ENCODE peak calls at places on chromosome 12, in seven cellular contexts. J is HCT116, O is HepG2, C is K562, L is Panc1, W is GM23338, N is GM12878. H is an unnamed sample.

GRCh38 chr12:77751939-77752338 is 78.8 kb upstream of the NAV3 start:
- DNase-seq in J (no peak), C (no peak), L (no peak), O (no peak), N (no peak), W (no peak), H (no peak)

GRCh38 chr12:121279507-121279915 is 17.0 kb downstream of the CAMKK2 start:
- DNase-seq in J (no peak), L (no peak), C (peak), O (no peak), W (no peak), N (no peak), H (no peak)

GRCh38 chr12:106498056-106498455 is 84.7 kb upstream of the RFX4 start:
- DNase-seq in L (no peak), C (no peak), O (no peak), N (no peak), J (no peak), W (no peak), H (peak)

GRCh38 chr12:53613821-53614220 is 12.4 kb downstream of the ATF7 start:
- DNase-seq in L (no peak), O (no peak), W (no peak), C (no peak), J (no peak), N (no peak), H (no peak)

GRCh38 chr12:85866929-85867776 is 6.9 kb upstream of the NTS start:
- DNase-seq in J (peak), O (peak), C (peak), N (no peak), W (peak), L (peak), H (peak)

GRCh38 chr12:52037248-52037861 is 13.9 kb upstream of the NR4A1 start:
- DNase-seq in C (peak), J (no peak), W (peak), L (no peak), O (no peak), N (no peak), H (no peak)

GRCh38 chr12:45131506-45131905 is 80.6 kb upstream of the DBX2 start:
- DNase-seq in J (no peak), N (no peak), O (no peak), L (no peak), C (no peak), W (no peak), H (peak)

GRCh38 chr12:52965337-52965731 is 16.4 kb downstream of the KRT18 start:
- DNase-seq in J (no peak), C (no peak), N (no peak), L (no peak), W (peak), O (no peak), H (no peak)

GRCh38 chr12:27924350-27925140 is 48.0 kb downstream of the PTHLH start:
- DNase-seq in L (no peak), J (no peak), N (no peak), W (no peak), O (no peak), C (no peak), H (no peak)

GRCh38 chr12:84779169-84779568 is 133.4 kb downstream of the SLC6A15 start:
- DNase-seq in N (no peak), W (peak), O (no peak), C (no peak), J (no peak), L (no peak), H (no peak)

GRCh38 chr12:104684884-104685283 is 228.1 kb downstream of the CHST11 start:
- DNase-seq in O (no peak), W (no peak), J (no peak), N (no peak), L (no peak), C (no peak), H (no peak)

GRCh38 chr12:65300679-65301349 is 22.3 kb downstream of the MSRB3 start:
- DNase-seq in C (peak), W (peak), J (peak), L (no peak), N (no peak), O (peak), H (no peak)

GRCh38 chr12:68565391-68565903 is 45.3 kb upstream of the RAP1B start:
- DNase-seq in O (no peak), C (no peak), L (peak), J (no peak), W (no peak), N (no peak), H (no peak)
- TF ChIP-seq POLR2AphosphoS5 in O (no peak), C (no peak), L (peak), J (no peak), W (no peak), N (no peak), H (no peak)

GRCh38 chr12:66428261-66428660 is 126.0 kb downstream of the HELB start:
- DNase-seq in W (no peak), L (no peak), C (no peak), O (no peak), J (no peak), N (no peak), H (no peak)

GRCh38 chr12:66423290-66423689 is 121.0 kb downstream of the HELB start:
- DNase-seq in L (no peak), C (no peak), N (no peak), J (no peak), W (peak), O (no peak), H (no peak)

GRCh38 chr12:66426696-66427095 is 124.4 kb downstream of the HELB start:
- DNase-seq in L (no peak), J (no peak), W (peak), O (no peak), N (no peak), C (no peak), H (no peak)
- TF ChIP-seq REST in L (no peak), J (no peak), W (no peak), O (no peak), N (no peak), C (no peak), H (no peak)

DNA sequence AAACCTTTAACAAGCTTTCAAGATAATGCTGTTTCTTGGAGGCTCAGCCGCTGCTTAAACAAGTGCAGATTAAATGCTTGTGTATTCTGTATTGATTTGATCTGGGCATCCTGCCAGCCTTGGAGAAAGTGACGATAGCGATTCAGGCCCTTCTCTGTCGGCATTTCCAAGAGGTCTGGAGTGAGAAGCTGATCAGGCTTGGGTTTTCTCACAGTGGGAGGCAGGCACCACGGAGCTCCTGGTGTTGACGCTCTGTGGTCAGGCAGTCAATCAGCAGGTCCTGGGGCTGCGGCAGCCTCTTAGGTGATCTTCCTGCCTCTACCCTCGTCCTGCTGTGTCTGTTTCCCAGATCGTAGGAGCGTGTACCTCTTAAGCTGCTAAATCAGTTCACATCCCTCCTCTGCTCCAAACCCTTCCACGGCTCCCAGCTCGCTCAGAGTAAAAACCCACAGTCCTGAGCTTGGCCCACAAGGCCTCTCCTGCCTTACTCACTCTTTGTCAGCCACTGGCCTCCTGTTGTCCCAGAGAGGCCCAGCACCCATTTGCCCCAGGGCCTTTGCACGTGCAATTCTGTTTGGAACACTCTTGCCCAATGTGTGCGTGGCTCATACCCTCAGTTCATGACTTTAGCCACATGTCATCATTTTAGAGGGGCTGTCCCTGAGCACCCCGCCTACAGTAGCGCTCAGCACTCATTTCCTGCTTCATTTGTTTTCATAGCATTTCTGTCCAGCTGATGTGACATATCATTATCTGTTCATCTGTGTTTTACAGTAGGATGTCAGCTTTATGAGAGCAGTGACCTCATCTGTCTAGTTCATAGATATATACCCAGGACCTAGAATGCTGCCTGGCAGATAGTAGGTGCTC is 155.4 kb downstream of the AACS start:
- DNase-seq in L (no peak), C (no peak), W (no peak), J (no peak), N (no peak), O (no peak), H (no peak)
- TF ChIP-seq CTCF in L (no peak), C (no peak), W (no peak), J (no peak), N (no peak), O (no peak), H (no peak)

GRCh38 chr12:32896438-32897275 is at the start of gene PKP2:
- DNase-seq in W (peak), L (no peak), C (peak), O (peak), J (peak), N (no peak), H (no peak)
- TF ChIP-seq POLR2AphosphoS5 in W (peak), L (no peak), C (no peak), O (peak), J (peak), N (no peak), H (no peak)

DNA sequence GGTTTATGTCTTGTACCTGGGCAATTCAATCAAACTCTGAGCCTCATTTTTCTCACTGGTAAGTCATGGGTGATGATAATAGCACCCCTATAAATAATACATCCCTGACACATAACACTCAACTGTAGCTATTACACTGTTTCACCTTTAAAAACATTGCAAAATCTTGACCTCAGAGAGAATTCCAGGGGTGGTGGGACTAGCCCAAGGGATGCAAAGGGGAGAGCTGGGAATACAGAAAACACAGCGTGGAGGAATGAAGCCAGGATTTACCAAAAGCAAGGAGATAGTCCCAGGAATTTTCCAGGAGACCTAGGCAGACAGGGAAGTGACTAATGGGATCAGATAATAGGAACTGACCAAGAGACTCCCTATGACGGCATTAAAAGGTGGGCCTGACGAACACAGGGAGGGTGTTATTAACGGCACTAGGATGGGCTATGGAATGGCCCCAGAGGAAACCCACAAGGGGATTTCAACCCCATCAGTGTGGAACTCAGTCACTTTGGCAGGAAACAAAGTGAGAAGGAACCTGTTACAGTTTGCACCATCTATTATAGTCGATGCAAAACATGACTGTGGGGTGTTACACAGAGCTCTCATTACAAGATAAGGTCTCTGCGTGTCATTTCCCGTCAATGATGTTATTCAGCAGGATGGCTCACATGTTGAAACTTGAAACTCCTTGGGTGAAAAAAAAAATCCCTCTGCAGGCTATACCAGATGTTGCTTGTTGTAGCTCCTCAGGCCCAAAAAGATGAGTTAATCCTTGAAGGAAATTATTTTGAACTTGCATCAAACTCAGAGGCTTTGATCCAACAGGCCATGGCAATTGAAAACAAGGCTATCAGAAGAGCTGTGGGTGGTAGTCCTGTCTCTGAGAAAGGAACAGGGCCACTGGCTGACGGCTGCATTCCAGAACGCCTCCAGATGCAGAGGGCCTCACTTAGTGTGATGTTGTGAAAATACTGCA is 58.7 kb downstream of the DRAM1 start:
- DNase-seq in N (peak), C (no peak), L (no peak), O (no peak), J (no peak), W (peak), H (no peak)
- TF ChIP-seq REST in N (no peak), C (no peak), L (no peak), O (no peak), J (no peak), W (no peak), H (no peak)

GRCh38 chr12:868722-869121 is 80.8 kb downstream of the RAD52 start:
- DNase-seq in C (peak), J (no peak), L (no peak), O (no peak), N (no peak), W (peak), H (no peak)
- TF ChIP-seq CTCF in C (peak), J (no peak), L (peak), O (peak), N (no peak), W (peak), H (no peak)

DNA sequence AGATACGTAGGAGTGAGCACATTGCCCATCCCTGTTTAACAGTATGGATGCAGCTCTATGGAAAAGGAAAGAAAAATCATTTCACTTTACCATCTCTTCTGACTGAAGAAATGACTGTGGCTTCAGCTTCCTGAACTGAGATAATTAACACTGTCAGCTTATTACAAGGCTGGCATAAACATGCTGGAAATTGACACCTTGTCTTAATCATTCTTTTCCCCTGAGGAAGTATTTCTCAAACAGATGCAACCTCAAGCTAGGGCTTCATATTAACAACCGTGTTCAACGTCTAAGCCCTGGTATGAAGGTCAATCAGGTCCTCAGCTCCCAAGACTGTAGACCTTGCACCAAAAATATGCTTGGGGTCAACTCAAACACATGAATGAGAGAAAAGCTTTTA is 25.0 kb downstream of the RERG start:
- DNase-seq in W (no peak), N (no peak), O (no peak), J (no peak), C (no peak), L (no peak), H (no peak)
- TF ChIP-seq POLR2AphosphoS5 in W (no peak), N (no peak), O (no peak), J (no peak), C (no peak), L (no peak), H (no peak)